ENCODE peak calls at places on chromosome 7, in seven cellular contexts. Y is stomach; H is Karpas-422; V is CD8-positive, alpha-beta memory T cell; G is aorta; L is fibroblast of lung; A is cardiac muscle cell. U is an unnamed sample.

GRCh38 chr7:5420841-5421625 is 2.6 kb downstream of the TNRC18 start:
- DNase-seq in Y (peak), H (no peak), V (no peak), G (no peak), L (no peak), A (peak), U (peak)

GRCh38 chr7:74173074-74173473 is 1.1 kb upstream of the EIF4H start:
- DNase-seq in Y (peak), H (peak), V (no peak), G (no peak), L (no peak), A (no peak), U (no peak)

GRCh38 chr7:33917661-33918060 is 12.3 kb downstream of the BMPER start:
- DNase-seq in Y (no peak), H (no peak), V (no peak), G (no peak), L (no peak), A (no peak), U (no peak)

GRCh38 chr7:27677912-27678612 is 15.4 kb upstream of the HIBADH start:
- DNase-seq in Y (no peak), H (no peak), V (no peak), G (no peak), L (peak), A (no peak), U (no peak)

GRCh38 chr7:77651544-77652162 is 44.6 kb upstream of the RSBN1L start:
- DNase-seq in Y (no peak), H (peak), V (no peak), G (no peak), L (peak), A (peak), U (peak)

GRCh38 chr7:155189600-155189989 is 108.1 kb upstream of the INSIG1 start:
- DNase-seq in Y (no peak), H (no peak), V (no peak), G (no peak), L (no peak), A (no peak), U (no peak)

GRCh38 chr7:103446046-103446520 is at the start of gene SLC26A5:
- DNase-seq in Y (peak), H (no peak), V (no peak), G (no peak), L (no peak), A (peak), U (no peak)

GRCh38 chr7:143013897-143014296 is 13.0 kb downstream of the OR9A2 start:
- DNase-seq in Y (no peak), H (no peak), V (no peak), G (no peak), L (peak), A (no peak), U (no peak)

GRCh38 chr7:130741336-130741995 is 7.5 kb upstream of the KLF14 start:
- DNase-seq in Y (no peak), H (peak), V (no peak), G (no peak), L (no peak), A (no peak), U (no peak)

GRCh38 chr7:6106140-6106904 is 75.1 kb downstream of the ANKRD61 start:
- DNase-seq in Y (no peak), H (peak), V (peak), G (peak), L (peak), A (no peak), U (peak)

GRCh38 chr7:107023522-107024149 is 20.9 kb upstream of the PRKAR2B start:
- DNase-seq in Y (no peak), H (no peak), V (no peak), G (no peak), L (no peak), A (no peak), U (no peak)

GRCh38 chr7:17611611-17612010 is 313.2 kb downstream of the AHR start:
- DNase-seq in Y (no peak), H (no peak), V (no peak), G (no peak), L (no peak), A (no peak), U (no peak)

GRCh38 chr7:123712619-123713018 is 36.2 kb downstream of the WASL start:
- DNase-seq in Y (no peak), H (no peak), V (no peak), G (no peak), L (peak), A (no peak), U (no peak)

GRCh38 chr7:36283711-36284130 is 105.9 kb upstream of the ANLN start:
- DNase-seq in Y (peak), H (peak), V (no peak), G (peak), L (no peak), A (no peak), U (no peak)

GRCh38 chr7:128084896-128085608 is 53.8 kb upstream of the LRRC4 start:
- DNase-seq in Y (no peak), H (no peak), V (no peak), G (no peak), L (peak), A (peak), U (no peak)

GRCh38 chr7:148919859-148920258 is 35.8 kb upstream of the EZH2 start:
- DNase-seq in Y (no peak), H (no peak), V (no peak), G (no peak), L (no peak), A (no peak), U (no peak)

GRCh38 chr7:600935-601334 is 81.3 kb upstream of the PDGFA start:
- DNase-seq in Y (no peak), H (no peak), V (no peak), G (peak), L (no peak), A (no peak), U (no peak)

GRCh38 chr7:9752033-9752432 is 1221.6 kb upstream of the PHF14 start:
- DNase-seq in Y (no peak), H (no peak), V (no peak), G (no peak), L (no peak), A (no peak), U (no peak)

GRCh38 chr7:106778656-106779250 is 86.3 kb upstream of the PIK3CG start:
- DNase-seq in Y (no peak), H (no peak), V (no peak), G (no peak), L (no peak), A (no peak), U (no peak)

GRCh38 chr7:157056246-157056645 is 45.8 kb upstream of the MNX1 start:
- DNase-seq in Y (no peak), H (peak), V (no peak), G (no peak), L (no peak), A (no peak), U (no peak)

GRCh38 chr7:108630002-108630401 is 60.3 kb downstream of the DNAJB9 start:
- DNase-seq in Y (no peak), H (no peak), V (no peak), G (no peak), L (peak), A (no peak), U (no peak)

GRCh38 chr7:117715784-117716445 is 157.3 kb downstream of the CTTNBP2 start:
- DNase-seq in Y (no peak), H (peak), V (no peak), G (no peak), L (peak), A (peak), U (no peak)

GRCh38 chr7:52634996-52635395 is 400.4 kb upstream of the POM121L12 start:
- DNase-seq in Y (no peak), H (no peak), V (no peak), G (no peak), L (no peak), A (peak), U (no peak)

GRCh38 chr7:6451224-6451705 is 3.5 kb upstream of the DAGLB start:
- DNase-seq in Y (no peak), H (no peak), V (no peak), G (no peak), L (no peak), A (no peak), U (no peak)

GRCh38 chr7:99386584-99387238 is 12.2 kb downstream of the ARPC1B start:
- DNase-seq in Y (no peak), H (peak), V (no peak), G (no peak), L (peak), A (no peak), U (no peak)

GRCh38 chr7:152968003-152968402 is 208.5 kb downstream of the ACTR3B start:
- DNase-seq in Y (no peak), H (no peak), V (no peak), G (no peak), L (peak), A (peak), U (no peak)

GRCh38 chr7:149291036-149291835 is 29.2 kb downstream of the ZNF783 start:
- DNase-seq in Y (no peak), H (peak), V (no peak), G (no peak), L (no peak), A (no peak), U (peak)

GRCh38 chr7:70092314-70093303 is 494.3 kb downstream of the AUTS2 start:
- DNase-seq in Y (no peak), H (no peak), V (no peak), G (no peak), L (peak), A (no peak), U (no peak)

GRCh38 chr7:132400667-132401142 is 175.6 kb downstream of the PLXNA4 start:
- DNase-seq in Y (no peak), H (no peak), V (no peak), G (no peak), L (no peak), A (no peak), U (no peak)

GRCh38 chr7:114653391-114654088 is 238.9 kb downstream of the FOXP2 start:
- DNase-seq in Y (no peak), H (no peak), V (no peak), G (no peak), L (peak), A (peak), U (no peak)

GRCh38 chr7:132516042-132516840 is 60.0 kb downstream of the PLXNA4 start:
- DNase-seq in Y (no peak), H (no peak), V (no peak), G (no peak), L (peak), A (no peak), U (no peak)

GRCh38 chr7:38796636-38797501 is 112.1 kb downstream of the VPS41 start:
- DNase-seq in Y (peak), H (peak), V (peak), G (peak), L (peak), A (peak), U (peak)

DNA sequence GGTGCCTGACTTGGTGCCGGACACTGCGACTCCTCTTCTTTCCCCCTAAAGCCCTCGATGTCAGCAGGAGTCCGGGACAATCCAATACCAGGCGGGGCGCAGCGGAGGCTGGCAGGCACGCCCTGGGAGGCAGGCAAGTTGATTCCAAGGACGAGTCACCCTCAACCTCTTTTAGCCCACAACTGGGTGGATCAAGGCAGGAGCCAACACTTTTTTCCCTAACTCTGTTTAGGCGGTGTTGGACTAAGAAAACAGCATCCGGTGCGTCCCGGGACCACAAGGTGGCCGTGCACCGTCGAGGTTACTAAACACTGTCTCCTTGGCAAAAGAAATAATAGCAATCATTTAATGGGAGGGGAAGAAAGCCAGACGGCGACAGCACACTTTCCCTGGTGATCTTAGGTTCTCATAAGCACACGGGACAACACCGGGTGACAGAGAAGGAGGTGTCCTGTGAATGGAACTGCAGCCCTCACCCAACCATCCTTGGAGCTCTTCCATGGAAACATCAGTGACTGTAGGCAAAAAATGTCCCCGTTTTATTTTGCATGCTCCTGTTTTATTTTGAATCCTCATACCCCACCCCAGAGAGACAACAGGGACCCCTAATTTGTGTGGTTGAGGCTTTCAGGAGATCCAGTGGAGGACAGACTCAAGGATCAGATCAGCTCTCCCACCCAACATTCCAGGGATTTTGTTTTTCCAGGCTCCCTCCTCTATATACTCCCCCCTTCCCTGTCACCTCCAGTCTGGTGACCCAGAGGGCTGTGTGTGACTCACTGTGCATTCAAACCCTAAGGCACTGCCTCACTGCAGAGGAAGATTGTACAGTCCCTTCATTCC is 1.3 kb upstream of the CALCR start:
- DNase-seq in Y (no peak), H (no peak), V (no peak), G (no peak), L (no peak), A (peak), U (no peak)
- H3K4me3 ChIP-seq in Y (no peak), H (no peak), V (no peak), G (no peak), L (no peak), A (peak), U (no peak)

GRCh38 chr7:129368389-129368986 is 65.7 kb upstream of the STRIP2 start:
- DNase-seq in Y (no peak), H (no peak), V (no peak), G (no peak), L (no peak), A (no peak), U (no peak)
- H3K27ac ChIP-seq in Y (peak), H (no peak), V (no peak), G (no peak), L (no peak), A (peak), U (no peak)

GRCh38 chr7:138668197-138668596 is 33.0 kb downstream of the SVOPL start:
- DNase-seq in Y (no peak), H (no peak), V (no peak), G (no peak), L (no peak), A (no peak), U (no peak)
- H3K4me3 ChIP-seq in Y (no peak), H (no peak), V (no peak), G (no peak), L (no peak), A (no peak), U (no peak)

GRCh38 chr7:91248996-91249395 is 15.2 kb upstream of the FZD1 start:
- DNase-seq in Y (no peak), H (no peak), V (no peak), G (no peak), L (no peak), A (peak), U (no peak)
- H3K27ac ChIP-seq in Y (no peak), H (no peak), V (no peak), G (no peak), L (no peak), A (no peak), U (no peak)

GRCh38 chr7:22117222-22117621 is 171.5 kb upstream of the CDCA7L start:
- DNase-seq in Y (no peak), H (no peak), V (no peak), G (no peak), L (no peak), A (no peak), U (no peak)
- H3K4me3 ChIP-seq in Y (no peak), H (no peak), V (no peak), G (no peak), L (no peak), A (no peak), U (no peak)

DNA sequence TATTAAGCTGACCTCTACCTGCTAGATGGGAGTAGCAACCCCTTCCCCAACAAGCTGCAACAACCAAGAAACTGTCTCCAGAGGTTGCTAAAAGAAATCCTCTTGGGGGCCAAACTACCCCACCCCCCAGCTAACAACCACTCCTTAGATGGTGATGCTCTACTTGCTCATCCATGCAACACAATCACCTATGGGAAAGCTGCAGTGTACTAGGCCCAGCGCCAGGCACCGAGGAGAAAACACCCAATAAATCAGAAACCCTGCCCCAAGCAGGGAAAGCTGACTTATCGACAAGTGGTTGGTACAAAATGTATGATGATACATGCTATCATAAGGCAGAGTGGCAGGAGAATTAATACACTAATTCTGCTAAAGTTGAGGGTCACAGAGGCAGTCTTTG is 17.3 kb downstream of the SLC25A13 start:
- DNase-seq in Y (no peak), H (no peak), V (no peak), G (no peak), L (no peak), A (no peak), U (no peak)
- H3K27ac ChIP-seq in Y (no peak), H (no peak), V (no peak), G (no peak), L (no peak), A (no peak), U (no peak)

U was measured in naive thymus-derived CD4-positive, alpha-beta T cell.